ENCODE peak calls at places on chromosomes 3 and 15, in five cellular contexts. E is AG09319; U is CD8-positive, alpha-beta T cell; P is OCI-M1; O is OCI-LY7. M is an unnamed sample.
A peak's percentile ranks its signal among the peaks of the same experiment; 100 is the strongest.

GRCh38 chr3:185175370-185175987 is 22.6 kb upstream of the C3orf70 start:
- DNase-seq in U (no peak), O (no peak), E (no peak), P (peak; percentile 65), M (peak; percentile 60)

GRCh38 chr3:39809181-39809994 is at the start of gene MYRIP:
- DNase-seq in U (no peak), P (peak; percentile 77), E (no peak), O (no peak), M (peak; percentile 28)

GRCh38 chr15:67100808-67101581 is 35.6 kb downstream of the SMAD3 start:
- DNase-seq in U (no peak), E (no peak), P (no peak), O (peak; percentile 82), M (peak; percentile 90)

GRCh38 chr3:195906865-195907729 is 1.3 kb downstream of the TNK2 start:
- DNase-seq in E (no peak), P (peak; percentile 11), U (peak; percentile 77), O (peak; percentile 66), M (peak; percentile 86)

GRCh38 chr3:78666458-78666800 is 1101.4 kb downstream of the ROBO1 start:
- DNase-seq in U (no peak), P (no peak), O (no peak), E (no peak), M (no peak)

GRCh38 chr15:99977945-99978344 is 244.7 kb upstream of the LYSMD4 start:
- DNase-seq in O (no peak), P (no peak), E (no peak), U (no peak), M (no peak)

GRCh38 chr3:177427540-177427939 is 230.3 kb upstream of the TBL1XR1 start:
- DNase-seq in E (no peak), O (no peak), P (peak; percentile 28), U (no peak), M (peak; percentile 19)

GRCh38 chr3:126999383-126999782 is 16.5 kb downstream of the PLXNA1 start:
- DNase-seq in U (no peak), E (no peak), P (no peak), O (no peak), M (no peak)

GRCh38 chr3:173826416-173826815 is 428.9 kb downstream of the NLGN1 start:
- DNase-seq in P (no peak), O (no peak), E (no peak), U (no peak), M (no peak)

M was measured in GM12865.